ENCODE peak calls at places on chromosomes 11 and 22, in five cellular contexts. One of them, this sample, is unnamed.

GRCh38 chr11:111963786-111964385 is 26.7 kb downstream of the DIXDC1 start:
- DNase-seq in NCI-H460: no peak
- DNase-seq in EH: no peak
- DNase-seq in cardiac fibroblast: no peak
- DNase-seq in occipital lobe: no peak
- DNase-seq in this sample: peak

GRCh38 chr11:134683860-134684259 is 271.8 kb upstream of the B3GAT1 start:
- DNase-seq in NCI-H460: no peak
- DNase-seq in EH: no peak
- DNase-seq in cardiac fibroblast: no peak
- DNase-seq in occipital lobe: no peak
- DNase-seq in this sample: no peak

GRCh38 chr11:115360186-115360824 is 143.9 kb downstream of the CADM1 start:
- DNase-seq in NCI-H460: no peak
- DNase-seq in EH: no peak
- DNase-seq in cardiac fibroblast: no peak
- DNase-seq in occipital lobe: no peak
- DNase-seq in this sample: peak

GRCh38 chr11:57567210-57567511 is 311 bp downstream of the UBE2L6 start:
- DNase-seq in NCI-H460: no peak
- DNase-seq in EH: no peak
- DNase-seq in cardiac fibroblast: peak
- DNase-seq in occipital lobe: no peak
- DNase-seq in this sample: peak

GRCh38 chr22:44676441-44677298 is 25.3 kb upstream of the PRR5 start:
- DNase-seq in NCI-H460: peak
- DNase-seq in EH: peak
- DNase-seq in cardiac fibroblast: peak
- DNase-seq in occipital lobe: no peak
- DNase-seq in this sample: peak

GRCh38 chr11:78982377-78982925 is 407.8 kb upstream of the NARS2 start:
- DNase-seq in NCI-H460: no peak
- DNase-seq in EH: no peak
- DNase-seq in cardiac fibroblast: no peak
- DNase-seq in occipital lobe: no peak
- DNase-seq in this sample: no peak

GRCh38 chr11:133898031-133898769 is 52.9 kb upstream of the SPATA19 start:
- DNase-seq in NCI-H460: no peak
- DNase-seq in EH: no peak
- DNase-seq in cardiac fibroblast: no peak
- DNase-seq in occipital lobe: no peak
- DNase-seq in this sample: no peak

GRCh38 chr11:106495046-106495445 is 417.6 kb downstream of the AASDHPPT start:
- DNase-seq in NCI-H460: no peak
- DNase-seq in EH: no peak
- DNase-seq in cardiac fibroblast: no peak
- DNase-seq in occipital lobe: no peak
- DNase-seq in this sample: peak

GRCh38 chr11:121265586-121265985 is 27.0 kb upstream of the SC5D start:
- DNase-seq in NCI-H460: no peak
- DNase-seq in EH: no peak
- DNase-seq in cardiac fibroblast: no peak
- DNase-seq in occipital lobe: no peak
- DNase-seq in this sample: no peak

GRCh38 chr11:123103326-123103980 is 41.5 kb upstream of the HSPA8 start:
- DNase-seq in NCI-H460: peak
- DNase-seq in EH: peak
- DNase-seq in cardiac fibroblast: peak
- DNase-seq in occipital lobe: peak
- DNase-seq in this sample: peak

GRCh38 chr22:22348815-22349454 is 104.3 kb downstream of the VPREB1 start:
- DNase-seq in NCI-H460: no peak
- DNase-seq in EH: no peak
- DNase-seq in cardiac fibroblast: no peak
- DNase-seq in occipital lobe: no peak
- DNase-seq in this sample: no peak

GRCh38 chr11:291281-292210 is 2.6 kb downstream of the PGGHG start:
- DNase-seq in NCI-H460: no peak
- DNase-seq in EH: no peak
- DNase-seq in cardiac fibroblast: no peak
- DNase-seq in occipital lobe: no peak
- DNase-seq in this sample: no peak

GRCh38 chr11:76978818-76979217 is 55.4 kb upstream of the B3GNT6 start:
- DNase-seq in NCI-H460: no peak
- DNase-seq in EH: no peak
- DNase-seq in cardiac fibroblast: no peak
- DNase-seq in occipital lobe: no peak
- DNase-seq in this sample: no peak

GRCh38 chr11:26960265-26960664 is 33.6 kb upstream of the FIBIN start:
- DNase-seq in NCI-H460: no peak
- DNase-seq in EH: peak
- DNase-seq in cardiac fibroblast: peak
- DNase-seq in occipital lobe: no peak
- DNase-seq in this sample: peak

GRCh38 chr11:129637983-129638776 is 177.5 kb upstream of the TMEM45B start:
- DNase-seq in NCI-H460: no peak
- DNase-seq in EH: peak
- DNase-seq in cardiac fibroblast: no peak
- DNase-seq in occipital lobe: no peak
- DNase-seq in this sample: no peak

GRCh38 chr11:110295487-110296225 is 758 bp downstream of the RDX start:
- DNase-seq in NCI-H460: no peak
- DNase-seq in EH: peak
- DNase-seq in cardiac fibroblast: peak
- DNase-seq in occipital lobe: peak
- DNase-seq in this sample: peak

GRCh38 chr11:126308271-126308671 is 4.4 kb downstream of the DCPS start:
- DNase-seq in NCI-H460: no peak
- DNase-seq in EH: peak
- DNase-seq in cardiac fibroblast: no peak
- DNase-seq in occipital lobe: no peak
- DNase-seq in this sample: no peak

GRCh38 chr11:19820100-19820499 is 107.5 kb downstream of the NAV2 start:
- DNase-seq in NCI-H460: no peak
- DNase-seq in EH: peak
- DNase-seq in cardiac fibroblast: peak
- DNase-seq in occipital lobe: no peak
- DNase-seq in this sample: peak

GRCh38 chr11:35013514-35014191 is 97.2 kb downstream of the PDHX start:
- DNase-seq in NCI-H460: no peak
- DNase-seq in EH: peak
- DNase-seq in cardiac fibroblast: peak
- DNase-seq in occipital lobe: no peak
- DNase-seq in this sample: no peak

GRCh38 chr11:13009921-13010736 is 1.0 kb downstream of the RASSF10 start:
- DNase-seq in NCI-H460: no peak
- DNase-seq in EH: peak
- DNase-seq in cardiac fibroblast: no peak
- DNase-seq in occipital lobe: no peak
- DNase-seq in this sample: peak

GRCh38 chr22:36021649-36022048 is 7.0 kb downstream of the RBFOX2 start:
- DNase-seq in NCI-H460: no peak
- DNase-seq in EH: peak
- DNase-seq in cardiac fibroblast: no peak
- DNase-seq in occipital lobe: no peak
- DNase-seq in this sample: no peak

GRCh38 chr11:70568504-70569172 is 170.3 kb downstream of the CTTN start:
- DNase-seq in NCI-H460: no peak
- DNase-seq in EH: peak
- DNase-seq in cardiac fibroblast: peak
- DNase-seq in occipital lobe: no peak
- DNase-seq in this sample: peak

GRCh38 chr11:133239530-133239929 is 292.8 kb downstream of the OPCML start:
- DNase-seq in NCI-H460: no peak
- DNase-seq in EH: no peak
- DNase-seq in cardiac fibroblast: no peak
- DNase-seq in occipital lobe: no peak
- DNase-seq in this sample: no peak

GRCh38 chr11:3873712-3874349 is 18.4 kb downstream of the STIM1 start:
- DNase-seq in NCI-H460: no peak
- DNase-seq in EH: no peak
- DNase-seq in cardiac fibroblast: no peak
- DNase-seq in occipital lobe: no peak
- DNase-seq in this sample: no peak

GRCh38 chr11:534592-535518 is 521 bp downstream of the HRAS start:
- DNase-seq in NCI-H460: no peak
- DNase-seq in EH: peak
- DNase-seq in cardiac fibroblast: peak
- DNase-seq in occipital lobe: no peak
- DNase-seq in this sample: no peak

GRCh38 chr11:396511-396947 is 2.5 kb downstream of the PKP3 start:
- DNase-seq in NCI-H460: no peak
- DNase-seq in EH: peak
- DNase-seq in cardiac fibroblast: peak
- DNase-seq in occipital lobe: no peak
- DNase-seq in this sample: no peak

GRCh38 chr11:16896716-16897115 is 117.5 kb downstream of the PLEKHA7 start:
- DNase-seq in NCI-H460: no peak
- DNase-seq in EH: no peak
- DNase-seq in cardiac fibroblast: no peak
- DNase-seq in occipital lobe: no peak
- DNase-seq in this sample: no peak

GRCh38 chr22:29798318-29798717 is 31.1 kb downstream of the UQCR10 start:
- DNase-seq in NCI-H460: no peak
- DNase-seq in EH: no peak
- DNase-seq in cardiac fibroblast: no peak
- DNase-seq in occipital lobe: no peak
- DNase-seq in this sample: no peak

GRCh38 chr11:130904380-130904779 is 11.9 kb downstream of the SNX19 start:
- DNase-seq in NCI-H460: peak
- DNase-seq in EH: peak
- DNase-seq in cardiac fibroblast: no peak
- DNase-seq in occipital lobe: no peak
- DNase-seq in this sample: no peak

GRCh38 chr11:78832226-78832947 is 257.7 kb upstream of the NARS2 start:
- DNase-seq in NCI-H460: no peak
- DNase-seq in EH: no peak
- DNase-seq in cardiac fibroblast: peak
- DNase-seq in occipital lobe: no peak
- DNase-seq in this sample: no peak

GRCh38 chr11:117843666-117844484 is 19.3 kb upstream of the FXYD2 start:
- DNase-seq in NCI-H460: peak
- DNase-seq in EH: peak
- DNase-seq in cardiac fibroblast: peak
- DNase-seq in occipital lobe: peak
- DNase-seq in this sample: peak

GRCh38 chr11:106697058-106697457 is 321.2 kb downstream of the GUCY1A2 start:
- DNase-seq in NCI-H460: no peak
- DNase-seq in EH: peak
- DNase-seq in cardiac fibroblast: peak
- DNase-seq in occipital lobe: no peak
- DNase-seq in this sample: peak

GRCh38 chr11:29320196-29320595 is 696.6 kb downstream of the KCNA4 start:
- DNase-seq in NCI-H460: no peak
- DNase-seq in EH: no peak
- DNase-seq in cardiac fibroblast: no peak
- DNase-seq in occipital lobe: no peak
- DNase-seq in this sample: no peak

GRCh38 chr11:14413307-14414072 is 54.5 kb upstream of the RRAS2 start:
- DNase-seq in NCI-H460: no peak
- DNase-seq in EH: peak
- DNase-seq in cardiac fibroblast: peak
- DNase-seq in occipital lobe: peak
- DNase-seq in this sample: peak

GRCh38 chr11:10407055-10407454 is 48.0 kb upstream of the AMPD3 start:
- DNase-seq in NCI-H460: peak
- DNase-seq in EH: peak
- DNase-seq in cardiac fibroblast: peak
- DNase-seq in occipital lobe: no peak
- DNase-seq in this sample: peak

GRCh38 chr11:123168236-123168635 is 26.8 kb downstream of the CLMP start:
- DNase-seq in NCI-H460: no peak
- DNase-seq in EH: peak
- DNase-seq in cardiac fibroblast: no peak
- DNase-seq in occipital lobe: no peak
- DNase-seq in this sample: no peak

GRCh38 chr22:49568751-49569285 is 258.9 kb downstream of the BRD1 start:
- DNase-seq in NCI-H460: no peak
- DNase-seq in EH: no peak
- DNase-seq in cardiac fibroblast: no peak
- DNase-seq in occipital lobe: no peak
- DNase-seq in this sample: no peak

GRCh38 chr22:17596226-17596625 is 32.3 kb downstream of the ATP6V1E1 start:
- DNase-seq in NCI-H460: no peak
- DNase-seq in EH: no peak
- DNase-seq in cardiac fibroblast: no peak
- DNase-seq in occipital lobe: no peak
- DNase-seq in this sample: no peak